ENCODE peak calls at places on chromosome 15, in seven cellular contexts. One of them, this sample, is unnamed.

GRCh38 chr15:90414408-90415028 is 26.5 kb downstream of the IQGAP1 start:
- DNase-seq in NCI-H1417: no peak
- DNase-seq in NCI-H748 treated with DMSO at 0.1 percent for 48 hours: no peak
- DNase-seq in HTR-8/SVneo: no peak
- DNase-seq in islet precursor cell: peak; percentile 64
- DNase-seq in GF-D8: no peak
- DNase-seq in T-cell: no peak
- DNase-seq in this sample: peak; percentile 68

GRCh38 chr15:47366884-47367283 is 350.4 kb upstream of the SEMA6D start:
- DNase-seq in NCI-H1417: peak; percentile 14
- DNase-seq in NCI-H748 treated with DMSO at 0.1 percent for 48 hours: no peak
- DNase-seq in HTR-8/SVneo: no peak
- DNase-seq in islet precursor cell: no peak
- DNase-seq in GF-D8: no peak
- DNase-seq in T-cell: no peak
- DNase-seq in this sample: no peak

GRCh38 chr15:47717036-47717611 is at the start of gene SEMA6D:
- DNase-seq in NCI-H1417: peak; percentile 86
- DNase-seq in NCI-H748 treated with DMSO at 0.1 percent for 48 hours: peak; percentile 80
- DNase-seq in HTR-8/SVneo: peak; percentile 64
- DNase-seq in islet precursor cell: peak; percentile 95
- DNase-seq in GF-D8: no peak
- DNase-seq in T-cell: no peak
- DNase-seq in this sample: peak; percentile 94

GRCh38 chr15:31230630-31231485 is 95.8 kb upstream of the KLF13 start:
- DNase-seq in NCI-H1417: no peak
- DNase-seq in NCI-H748 treated with DMSO at 0.1 percent for 48 hours: no peak
- DNase-seq in HTR-8/SVneo: no peak
- DNase-seq in islet precursor cell: no peak
- DNase-seq in GF-D8: no peak
- DNase-seq in T-cell: no peak
- DNase-seq in this sample: no peak

GRCh38 chr15:50127255-50127777 is 8.3 kb upstream of the ATP8B4 start:
- DNase-seq in NCI-H1417: no peak
- DNase-seq in NCI-H748 treated with DMSO at 0.1 percent for 48 hours: no peak
- DNase-seq in HTR-8/SVneo: no peak
- DNase-seq in islet precursor cell: no peak
- DNase-seq in GF-D8: no peak
- DNase-seq in T-cell: no peak
- DNase-seq in this sample: no peak

GRCh38 chr15:62896969-62897486 is 145.5 kb upstream of the TPM1 start:
- DNase-seq in NCI-H1417: no peak
- DNase-seq in NCI-H748 treated with DMSO at 0.1 percent for 48 hours: no peak
- DNase-seq in HTR-8/SVneo: peak; percentile 90
- DNase-seq in islet precursor cell: peak; percentile 99
- DNase-seq in GF-D8: no peak
- DNase-seq in T-cell: no peak
- DNase-seq in this sample: peak; percentile 39

GRCh38 chr15:38626443-38627050 is 61.9 kb upstream of the RASGRP1 start:
- DNase-seq in NCI-H1417: no peak
- DNase-seq in NCI-H748 treated with DMSO at 0.1 percent for 48 hours: no peak
- DNase-seq in HTR-8/SVneo: no peak
- DNase-seq in islet precursor cell: peak; percentile 28
- DNase-seq in GF-D8: no peak
- DNase-seq in T-cell: no peak
- DNase-seq in this sample: no peak

GRCh38 chr15:50710585-50710984 is 24.0 kb upstream of the TRPM7 start:
- DNase-seq in NCI-H1417: no peak
- DNase-seq in NCI-H748 treated with DMSO at 0.1 percent for 48 hours: no peak
- DNase-seq in HTR-8/SVneo: no peak
- DNase-seq in islet precursor cell: no peak
- DNase-seq in GF-D8: no peak
- DNase-seq in T-cell: no peak
- DNase-seq in this sample: no peak

GRCh38 chr15:73323956-73324355 is 44.8 kb downstream of the HCN4 start:
- DNase-seq in NCI-H1417: no peak
- DNase-seq in NCI-H748 treated with DMSO at 0.1 percent for 48 hours: no peak
- DNase-seq in HTR-8/SVneo: no peak
- DNase-seq in islet precursor cell: peak; percentile 45
- DNase-seq in GF-D8: no peak
- DNase-seq in T-cell: no peak
- DNase-seq in this sample: no peak

GRCh38 chr15:42152921-42153680 is 3.3 kb downstream of the PLA2G4F start:
- DNase-seq in NCI-H1417: no peak
- DNase-seq in NCI-H748 treated with DMSO at 0.1 percent for 48 hours: no peak
- DNase-seq in HTR-8/SVneo: no peak
- DNase-seq in islet precursor cell: peak; percentile 32
- DNase-seq in GF-D8: no peak
- DNase-seq in T-cell: no peak
- DNase-seq in this sample: no peak

GRCh38 chr15:97502038-97502437 is 458.5 kb upstream of the ARRDC4 start:
- DNase-seq in NCI-H1417: no peak
- DNase-seq in NCI-H748 treated with DMSO at 0.1 percent for 48 hours: no peak
- DNase-seq in HTR-8/SVneo: no peak
- DNase-seq in islet precursor cell: no peak
- DNase-seq in GF-D8: no peak
- DNase-seq in T-cell: no peak
- DNase-seq in this sample: no peak

This sample was measured in mesendoderm.